ENCODE peak calls at places on chromosomes 12 and 14, in six cellular contexts. T, Z, P, B, Y and I are unnamed samples.

GRCh38 chr12:77591959-77592358 is 238.7 kb upstream of the NAV3 start:
- DNase-seq in T (no peak), Z (no peak), P (no peak), B (no peak), Y (no peak), I (no peak)

GRCh38 chr14:21063479-21063878 is 5.9 kb downstream of the RNASE8 start:
- DNase-seq in T (peak; percentile 88), Z (no peak), P (peak; percentile 90), B (no peak), Y (no peak), I (no peak)

GRCh38 chr14:103702497-103703432 is 12.5 kb downstream of the XRCC3 start:
- DNase-seq in T (no peak), Z (no peak), P (no peak), B (no peak), Y (no peak), I (no peak)

GRCh38 chr14:31388687-31389413 is 31.5 kb downstream of the HEATR5A start:
- DNase-seq in T (no peak), Z (no peak), P (peak; percentile 25), B (no peak), Y (no peak), I (no peak)

GRCh38 chr12:62291888-62292760 is 31.9 kb downstream of the USP15 start:
- DNase-seq in T (peak; percentile 63), Z (peak; percentile 57), P (no peak), B (no peak), Y (no peak), I (peak; percentile 27)

GRCh38 chr12:122687091-122687490 is 16.1 kb downstream of the HCAR2 start:
- DNase-seq in T (peak; percentile 33), Z (no peak), P (peak; percentile 3), B (no peak), Y (no peak), I (peak; percentile 33)

GRCh38 chr14:104510794-104511611 is 68.6 kb upstream of the C14orf180 start:
- DNase-seq in T (no peak), Z (no peak), P (no peak), B (no peak), Y (no peak), I (no peak)

GRCh38 chr12:123389560-123390351 is 5.8 kb downstream of the KMT5A start:
- DNase-seq in T (peak; percentile 29), Z (no peak), P (no peak), B (peak; percentile 26), Y (no peak), I (peak; percentile 54)

GRCh38 chr12:14239350-14239934 is 126.0 kb upstream of the ATF7IP start:
- DNase-seq in T (peak; percentile 60), Z (peak; percentile 97), P (peak; percentile 71), B (no peak), Y (no peak), I (no peak)

GRCh38 chr12:26109343-26109841 is 15.4 kb downstream of the BHLHE41 start:
- DNase-seq in T (no peak), Z (no peak), P (no peak), B (no peak), Y (no peak), I (no peak)

GRCh38 chr14:68775614-68776126 is 17.2 kb downstream of the ZFP36L1 start:
- DNase-seq in T (no peak), Z (no peak), P (no peak), B (no peak), Y (no peak), I (no peak)

GRCh38 chr12:109446869-109447268 is 30.2 kb downstream of the KCTD10 start:
- DNase-seq in T (no peak), Z (no peak), P (no peak), B (no peak), Y (no peak), I (no peak)